ENCODE peak calls at places on chromosome 3, in eight cellular contexts. One of them, this sample, is unnamed.

GRCh38 chr3:140276698-140277097 is 341.7 kb downstream of the CLSTN2 start:
- DNase-seq in neuronal stem cell: no peak
- DNase-seq in tibial nerve: no peak
- DNase-seq in CD8-positive, alpha-beta memory T cell: no peak
- DNase-seq in hepatocyte: peak; percentile 54
- DNase-seq in heart left ventricle: no peak
- DNase-seq in adrenal gland: no peak
- DNase-seq in effector memory CD4-positive, alpha-beta T cell: no peak
- DNase-seq in this sample: peak; percentile 22

GRCh38 chr3:79086514-79086913 is 681.3 kb downstream of the ROBO1 start:
- DNase-seq in neuronal stem cell: peak; percentile 65
- DNase-seq in tibial nerve: no peak
- DNase-seq in CD8-positive, alpha-beta memory T cell: peak; percentile 6
- DNase-seq in hepatocyte: peak; percentile 74
- DNase-seq in heart left ventricle: peak; percentile 6
- DNase-seq in adrenal gland: peak; percentile 27
- DNase-seq in effector memory CD4-positive, alpha-beta T cell: no peak
- DNase-seq in this sample: peak; percentile 62

GRCh38 chr3:57837686-57838085 is 81.6 kb downstream of the SLMAP start:
- DNase-seq in neuronal stem cell: no peak
- DNase-seq in tibial nerve: no peak
- DNase-seq in CD8-positive, alpha-beta memory T cell: no peak
- DNase-seq in hepatocyte: no peak
- DNase-seq in heart left ventricle: no peak
- DNase-seq in adrenal gland: no peak
- DNase-seq in effector memory CD4-positive, alpha-beta T cell: no peak
- DNase-seq in this sample: no peak

GRCh38 chr3:44050051-44050570 is 191.6 kb upstream of the TOPAZ1 start:
- DNase-seq in neuronal stem cell: no peak
- DNase-seq in tibial nerve: no peak
- DNase-seq in CD8-positive, alpha-beta memory T cell: no peak
- DNase-seq in hepatocyte: no peak
- DNase-seq in heart left ventricle: no peak
- DNase-seq in adrenal gland: no peak
- DNase-seq in effector memory CD4-positive, alpha-beta T cell: no peak
- DNase-seq in this sample: no peak

GRCh38 chr3:105856605-105857004 is 12.2 kb downstream of the CBLB start:
- DNase-seq in neuronal stem cell: no peak
- DNase-seq in tibial nerve: no peak
- DNase-seq in CD8-positive, alpha-beta memory T cell: no peak
- DNase-seq in hepatocyte: no peak
- DNase-seq in heart left ventricle: no peak
- DNase-seq in adrenal gland: no peak
- DNase-seq in effector memory CD4-positive, alpha-beta T cell: no peak
- DNase-seq in this sample: no peak

GRCh38 chr3:50807266-50807665 is 132.5 kb downstream of the DOCK3 start:
- DNase-seq in neuronal stem cell: no peak
- DNase-seq in tibial nerve: no peak
- DNase-seq in CD8-positive, alpha-beta memory T cell: no peak
- DNase-seq in hepatocyte: no peak
- DNase-seq in heart left ventricle: no peak
- DNase-seq in adrenal gland: no peak
- DNase-seq in effector memory CD4-positive, alpha-beta T cell: no peak
- DNase-seq in this sample: no peak

GRCh38 chr3:98711426-98711825 is 51.7 kb upstream of the ST3GAL6 start:
- DNase-seq in neuronal stem cell: no peak
- DNase-seq in tibial nerve: no peak
- DNase-seq in CD8-positive, alpha-beta memory T cell: no peak
- DNase-seq in hepatocyte: no peak
- DNase-seq in heart left ventricle: no peak
- DNase-seq in adrenal gland: no peak
- DNase-seq in effector memory CD4-positive, alpha-beta T cell: no peak
- DNase-seq in this sample: peak; percentile 32

GRCh38 chr3:151305081-151305777 is 11.4 kb downstream of the GPR87 start:
- DNase-seq in neuronal stem cell: no peak
- DNase-seq in tibial nerve: peak; percentile 35
- DNase-seq in CD8-positive, alpha-beta memory T cell: no peak
- DNase-seq in hepatocyte: peak; percentile 89
- DNase-seq in heart left ventricle: no peak
- DNase-seq in adrenal gland: peak; percentile 13
- DNase-seq in effector memory CD4-positive, alpha-beta T cell: no peak
- DNase-seq in this sample: no peak

GRCh38 chr3:158731938-158732855 is at the start of gene RARRES1:
- DNase-seq in neuronal stem cell: peak; percentile 42
- DNase-seq in tibial nerve: peak; percentile 52
- DNase-seq in CD8-positive, alpha-beta memory T cell: peak; percentile 21
- DNase-seq in hepatocyte: peak; percentile 88
- DNase-seq in heart left ventricle: peak; percentile 66
- DNase-seq in adrenal gland: peak; percentile 65
- DNase-seq in effector memory CD4-positive, alpha-beta T cell: no peak
- DNase-seq in this sample: peak; percentile 64

GRCh38 chr3:111227216-111227615 is 155.6 kb downstream of the NECTIN3 start:
- DNase-seq in neuronal stem cell: no peak
- DNase-seq in tibial nerve: no peak
- DNase-seq in CD8-positive, alpha-beta memory T cell: no peak
- DNase-seq in hepatocyte: no peak
- DNase-seq in heart left ventricle: no peak
- DNase-seq in adrenal gland: no peak
- DNase-seq in effector memory CD4-positive, alpha-beta T cell: no peak
- DNase-seq in this sample: no peak

GRCh38 chr3:177491301-177492031 is 294.2 kb upstream of the TBL1XR1 start:
- DNase-seq in neuronal stem cell: no peak
- DNase-seq in tibial nerve: no peak
- DNase-seq in CD8-positive, alpha-beta memory T cell: no peak
- DNase-seq in hepatocyte: no peak
- DNase-seq in heart left ventricle: peak; percentile 58
- DNase-seq in adrenal gland: no peak
- DNase-seq in effector memory CD4-positive, alpha-beta T cell: no peak
- DNase-seq in this sample: peak; percentile 34

GRCh38 chr3:151971194-151971771 is 97.8 kb downstream of the SUCNR1 start:
- DNase-seq in neuronal stem cell: no peak
- DNase-seq in tibial nerve: no peak
- DNase-seq in CD8-positive, alpha-beta memory T cell: no peak
- DNase-seq in hepatocyte: no peak
- DNase-seq in heart left ventricle: no peak
- DNase-seq in adrenal gland: no peak
- DNase-seq in effector memory CD4-positive, alpha-beta T cell: no peak
- DNase-seq in this sample: no peak

GRCh38 chr3:15636028-15636709 is 34.6 kb downstream of the BTD start:
- DNase-seq in neuronal stem cell: no peak
- DNase-seq in tibial nerve: no peak
- DNase-seq in CD8-positive, alpha-beta memory T cell: no peak
- DNase-seq in hepatocyte: no peak
- DNase-seq in heart left ventricle: peak; percentile 38
- DNase-seq in adrenal gland: no peak
- DNase-seq in effector memory CD4-positive, alpha-beta T cell: no peak
- DNase-seq in this sample: no peak

GRCh38 chr3:170357920-170358854 is 672 bp downstream of the SKIL start:
- DNase-seq in neuronal stem cell: peak; percentile 45
- DNase-seq in tibial nerve: peak; percentile 66
- DNase-seq in CD8-positive, alpha-beta memory T cell: peak; percentile 78
- DNase-seq in hepatocyte: peak; percentile 91
- DNase-seq in heart left ventricle: peak; percentile 87
- DNase-seq in adrenal gland: peak; percentile 84
- DNase-seq in effector memory CD4-positive, alpha-beta T cell: peak; percentile 72
- DNase-seq in this sample: peak; percentile 82

GRCh38 chr3:38229036-38229435 is 36.6 kb upstream of the SLC22A13 start:
- DNase-seq in neuronal stem cell: no peak
- DNase-seq in tibial nerve: no peak
- DNase-seq in CD8-positive, alpha-beta memory T cell: no peak
- DNase-seq in hepatocyte: no peak
- DNase-seq in heart left ventricle: no peak
- DNase-seq in adrenal gland: no peak
- DNase-seq in effector memory CD4-positive, alpha-beta T cell: no peak
- DNase-seq in this sample: no peak

GRCh38 chr3:184145120-184145524 is 10.0 kb downstream of the EIF2B5 start:
- DNase-seq in neuronal stem cell: no peak
- DNase-seq in tibial nerve: no peak
- DNase-seq in CD8-positive, alpha-beta memory T cell: peak; percentile 31
- DNase-seq in hepatocyte: peak; percentile 81
- DNase-seq in heart left ventricle: no peak
- DNase-seq in adrenal gland: peak; percentile 59
- DNase-seq in effector memory CD4-positive, alpha-beta T cell: no peak
- DNase-seq in this sample: peak; percentile 60

GRCh38 chr3:63824309-63824708 is 5.2 kb downstream of the C3orf49 start:
- DNase-seq in neuronal stem cell: no peak
- DNase-seq in tibial nerve: no peak
- DNase-seq in CD8-positive, alpha-beta memory T cell: no peak
- DNase-seq in hepatocyte: no peak
- DNase-seq in heart left ventricle: no peak
- DNase-seq in adrenal gland: no peak
- DNase-seq in effector memory CD4-positive, alpha-beta T cell: no peak
- DNase-seq in this sample: no peak

GRCh38 chr3:156978471-156978961 is 152.4 kb downstream of the LEKR1 start:
- DNase-seq in neuronal stem cell: no peak
- DNase-seq in tibial nerve: no peak
- DNase-seq in CD8-positive, alpha-beta memory T cell: no peak
- DNase-seq in hepatocyte: no peak
- DNase-seq in heart left ventricle: no peak
- DNase-seq in adrenal gland: no peak
- DNase-seq in effector memory CD4-positive, alpha-beta T cell: no peak
- DNase-seq in this sample: no peak

GRCh38 chr3:197487911-197488391 is 67.8 kb downstream of the BDH1 start:
- DNase-seq in neuronal stem cell: no peak
- DNase-seq in tibial nerve: peak; percentile 47
- DNase-seq in CD8-positive, alpha-beta memory T cell: no peak
- DNase-seq in hepatocyte: peak; percentile 55
- DNase-seq in heart left ventricle: peak; percentile 58
- DNase-seq in adrenal gland: peak; percentile 88
- DNase-seq in effector memory CD4-positive, alpha-beta T cell: no peak
- DNase-seq in this sample: peak; percentile 79

GRCh38 chr3:44047796-44048195 is 193.9 kb upstream of the TOPAZ1 start:
- DNase-seq in neuronal stem cell: no peak
- DNase-seq in tibial nerve: no peak
- DNase-seq in CD8-positive, alpha-beta memory T cell: no peak
- DNase-seq in hepatocyte: no peak
- DNase-seq in heart left ventricle: no peak
- DNase-seq in adrenal gland: no peak
- DNase-seq in effector memory CD4-positive, alpha-beta T cell: no peak
- DNase-seq in this sample: no peak

DNA sequence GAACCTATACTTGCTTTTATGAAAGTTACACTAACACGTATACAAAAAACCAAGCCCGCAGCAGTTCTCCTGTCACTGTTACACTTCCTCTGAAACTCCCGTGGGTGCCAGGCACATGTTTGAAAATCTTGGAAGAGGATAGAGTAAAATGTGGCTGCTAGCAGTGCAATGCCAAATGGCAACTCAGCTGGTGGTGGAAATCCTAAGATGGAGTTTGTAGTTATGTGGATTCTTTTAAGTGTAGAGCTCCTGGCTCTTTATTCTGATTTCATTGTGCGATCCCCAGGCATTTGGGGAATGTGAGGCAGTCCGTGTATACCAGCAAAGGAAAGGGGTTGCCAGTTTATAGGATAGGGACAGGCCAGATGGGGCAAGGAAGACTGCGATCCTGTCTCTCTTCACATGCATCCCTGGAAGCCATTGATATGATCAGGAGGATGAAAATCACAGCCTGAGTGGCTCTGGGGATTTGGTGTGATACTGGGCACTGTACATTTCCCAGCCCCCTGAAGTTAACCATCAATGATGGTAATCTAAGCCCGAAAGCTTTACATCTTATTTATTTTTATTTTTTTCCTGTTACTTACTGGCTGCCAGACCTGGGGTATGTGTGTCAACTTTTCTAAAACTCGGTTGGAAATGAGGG is 1.1 kb downstream of the STAC start:
- DNase-seq in neuronal stem cell: peak; percentile 43
- DNase-seq in tibial nerve: no peak
- DNase-seq in CD8-positive, alpha-beta memory T cell: no peak
- DNase-seq in hepatocyte: no peak
- DNase-seq in heart left ventricle: no peak
- DNase-seq in adrenal gland: no peak
- DNase-seq in effector memory CD4-positive, alpha-beta T cell: no peak
- DNase-seq in this sample: no peak
- H3K4me3 ChIP-seq in neuronal stem cell: no peak overlapping the region
- H3K4me3 ChIP-seq in tibial nerve: no peak overlapping the region
- H3K4me3 ChIP-seq in CD8-positive, alpha-beta memory T cell: no peak overlapping the region
- H3K4me3 ChIP-seq in hepatocyte: no peak overlapping the region
- H3K4me3 ChIP-seq in heart left ventricle: peak overlapping the region; percentile 65
- H3K4me3 ChIP-seq in adrenal gland: no peak overlapping the region
- H3K4me3 ChIP-seq in effector memory CD4-positive, alpha-beta T cell: no peak overlapping the region
- H3K4me3 ChIP-seq in this sample: peak overlapping the region; percentile 89

GRCh38 chr3:6351752-6352151 is 509.2 kb upstream of the GRM7 start:
- DNase-seq in neuronal stem cell: no peak
- DNase-seq in tibial nerve: no peak
- DNase-seq in CD8-positive, alpha-beta memory T cell: no peak
- DNase-seq in hepatocyte: no peak
- DNase-seq in heart left ventricle: no peak
- DNase-seq in adrenal gland: no peak
- DNase-seq in effector memory CD4-positive, alpha-beta T cell: no peak
- DNase-seq in this sample: no peak
- H3K9me3 ChIP-seq in neuronal stem cell: no peaks in the 10 kb centered on the region
- H3K9me3 ChIP-seq in tibial nerve: no peaks in the 10 kb centered on the region
- H3K9me3 ChIP-seq in CD8-positive, alpha-beta memory T cell: no peaks in the 10 kb centered on the region
- H3K9me3 ChIP-seq in hepatocyte: no peaks in the 10 kb centered on the region
- H3K9me3 ChIP-seq in heart left ventricle: no peaks in the 10 kb centered on the region
- H3K9me3 ChIP-seq in adrenal gland: no peaks in the 10 kb centered on the region
- H3K9me3 ChIP-seq in effector memory CD4-positive, alpha-beta T cell: no peaks in the 10 kb centered on the region
- H3K9me3 ChIP-seq in this sample: no peaks in the 10 kb centered on the region

DNA sequence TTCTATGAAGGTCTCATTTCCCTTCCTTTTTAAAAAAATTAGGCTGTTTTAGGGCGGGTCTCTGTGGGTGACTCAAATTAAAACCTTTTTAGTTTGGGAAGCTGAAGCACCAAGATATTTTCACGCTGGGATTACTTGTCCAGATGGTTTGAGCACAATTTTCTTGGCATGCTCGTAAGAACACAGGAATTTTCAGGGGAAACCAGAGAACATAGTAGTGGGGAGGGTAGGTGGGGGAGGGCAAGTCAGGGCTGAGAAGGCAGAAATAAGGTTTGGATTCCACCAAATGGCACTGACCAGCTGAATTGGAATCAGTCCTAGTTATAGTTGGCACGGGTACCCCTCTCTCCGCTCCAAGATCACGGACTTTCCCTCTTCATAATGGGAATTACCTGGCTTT is 97.3 kb upstream of the LRIG1 start:
- DNase-seq in neuronal stem cell: no peak
- DNase-seq in tibial nerve: no peak
- DNase-seq in CD8-positive, alpha-beta memory T cell: no peak
- DNase-seq in hepatocyte: no peak
- DNase-seq in heart left ventricle: no peak
- DNase-seq in adrenal gland: no peak
- DNase-seq in effector memory CD4-positive, alpha-beta T cell: no peak
- DNase-seq in this sample: no peak
- H3K4me3 ChIP-seq in neuronal stem cell: no peak overlapping the region
- H3K4me3 ChIP-seq in tibial nerve: no peak overlapping the region
- H3K4me3 ChIP-seq in CD8-positive, alpha-beta memory T cell: no peak overlapping the region
- H3K4me3 ChIP-seq in hepatocyte: no peak overlapping the region
- H3K4me3 ChIP-seq in heart left ventricle: no peak overlapping the region
- H3K4me3 ChIP-seq in adrenal gland: no peak overlapping the region
- H3K4me3 ChIP-seq in effector memory CD4-positive, alpha-beta T cell: no peak overlapping the region
- H3K4me3 ChIP-seq in this sample: no peak overlapping the region

DNA sequence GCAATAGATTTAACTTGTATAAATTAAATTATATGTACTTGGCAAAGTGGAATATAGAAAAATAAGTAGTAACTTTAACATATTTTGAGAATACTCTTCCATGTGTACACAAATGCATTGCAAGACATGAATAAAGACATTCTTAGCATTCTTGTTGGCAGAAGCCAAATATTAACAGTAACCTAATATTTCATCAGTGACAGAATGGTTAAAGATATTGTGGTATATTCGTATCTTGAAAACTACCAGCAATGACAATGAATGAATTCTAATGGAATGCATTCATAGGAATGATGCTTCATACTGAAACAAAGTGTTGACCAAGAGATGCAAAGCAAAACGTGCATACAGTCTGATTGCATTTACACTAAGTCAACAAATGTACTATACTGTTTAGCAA is 524.7 kb downstream of the GRM7 start:
- DNase-seq in neuronal stem cell: no peak
- DNase-seq in tibial nerve: no peak
- DNase-seq in CD8-positive, alpha-beta memory T cell: no peak
- DNase-seq in hepatocyte: no peak
- DNase-seq in heart left ventricle: no peak
- DNase-seq in adrenal gland: no peak
- DNase-seq in effector memory CD4-positive, alpha-beta T cell: no peak
- DNase-seq in this sample: no peak
- H3K9me3 ChIP-seq in neuronal stem cell: no peaks in the 10 kb centered on the region
- H3K9me3 ChIP-seq in tibial nerve: no peaks in the 10 kb centered on the region
- H3K9me3 ChIP-seq in CD8-positive, alpha-beta memory T cell: no peaks in the 10 kb centered on the region
- H3K9me3 ChIP-seq in hepatocyte: no peaks in the 10 kb centered on the region
- H3K9me3 ChIP-seq in heart left ventricle: no peaks in the 10 kb centered on the region
- H3K9me3 ChIP-seq in adrenal gland: no peaks in the 10 kb centered on the region
- H3K9me3 ChIP-seq in effector memory CD4-positive, alpha-beta T cell: no peaks in the 10 kb centered on the region
- H3K9me3 ChIP-seq in this sample: no peaks in the 10 kb centered on the region